ENCODE peak calls at places on chromosome 11, in four cellular contexts. F, R, E and M are unnamed samples. For H3K27me3 and H3K4me1, the result is how much of the 10 kb centered on the place peaks cover.

GRCh38 chr11:125141686-125142535 is 22.6 kb upstream of the PKNOX2 start:
- DNase-seq in F (peak), R (peak), E (peak), M (no peak)

GRCh38 chr11:35998651-35999050 is 54.8 kb downstream of the LDLRAD3 start:
- DNase-seq in F (no peak), R (no peak), E (no peak), M (no peak)

GRCh38 chr11:84157639-84158038 is 871.5 kb upstream of the CCDC90B start:
- DNase-seq in F (no peak), R (no peak), E (no peak), M (no peak)

GRCh38 chr11:114293201-114293711 is 2.9 kb upstream of the NNMT start:
- DNase-seq in F (no peak), R (no peak), E (no peak), M (no peak)

GRCh38 chr11:15967166-15967565 is 389.2 kb downstream of the SOX6 start:
- DNase-seq in F (no peak), R (no peak), E (peak), M (no peak)

GRCh38 chr11:99199336-99199735 is 178.6 kb downstream of the CNTN5 start:
- DNase-seq in F (no peak), R (no peak), E (peak), M (no peak)

GRCh38 chr11:116614306-116615210 is 158.2 kb downstream of the BUD13 start:
- DNase-seq in F (no peak), R (no peak), E (no peak), M (no peak)

GRCh38 chr11:41309111-41309522 is 150.3 kb downstream of the LRRC4C start:
- DNase-seq in F (no peak), R (no peak), E (no peak), M (no peak)

GRCh38 chr11:61791737-61792309 is 576 bp downstream of the TMEM258 start:
- DNase-seq in F (peak), R (peak), E (peak), M (peak)

GRCh38 chr11:83033972-83034672 is 37.6 kb downstream of the RAB30 start:
- DNase-seq in F (no peak), R (peak), E (peak), M (peak)

GRCh38 chr11:132116516-132116915 is 746.1 kb downstream of the NTM start:
- DNase-seq in F (no peak), R (no peak), E (no peak), M (no peak)

GRCh38 chr11:11782532-11783110 is 59.2 kb upstream of the USP47 start:
- DNase-seq in F (no peak), R (no peak), E (no peak), M (peak)

GRCh38 chr11:65891180-65892136 is 985 bp downstream of the CCDC85B start:
- DNase-seq in F (peak), R (peak), E (peak), M (no peak)

GRCh38 chr11:11992257-11992690 is 16.2 kb downstream of the DKK3 start:
- DNase-seq in F (no peak), R (no peak), E (no peak), M (no peak)

GRCh38 chr11:76380161-76380976 is 563 bp downstream of the THAP12 start:
- DNase-seq in F (no peak), R (no peak), E (peak), M (no peak)

GRCh38 chr11:129589190-129589589 is 213.5 kb downstream of the BARX2 start:
- DNase-seq in F (no peak), R (no peak), E (no peak), M (no peak)

GRCh38 chr11:61683961-61684869 is 4.0 kb downstream of the DAGLA start:
- DNase-seq in F (no peak), R (no peak), E (peak), M (no peak)

GRCh38 chr11:2609345-2609744 is 90.4 kb downstream of the KCNQ1OT1 start:
- DNase-seq in F (no peak), R (no peak), E (no peak), M (no peak)

GRCh38 chr11:108654994-108655631 is 9.8 kb upstream of the DDX10 start:
- DNase-seq in F (no peak), R (no peak), E (peak), M (peak)

GRCh38 chr11:27619039-27619438 is 81.2 kb downstream of the BDNF start:
- DNase-seq in F (no peak), R (no peak), E (peak), M (no peak)

DNA sequence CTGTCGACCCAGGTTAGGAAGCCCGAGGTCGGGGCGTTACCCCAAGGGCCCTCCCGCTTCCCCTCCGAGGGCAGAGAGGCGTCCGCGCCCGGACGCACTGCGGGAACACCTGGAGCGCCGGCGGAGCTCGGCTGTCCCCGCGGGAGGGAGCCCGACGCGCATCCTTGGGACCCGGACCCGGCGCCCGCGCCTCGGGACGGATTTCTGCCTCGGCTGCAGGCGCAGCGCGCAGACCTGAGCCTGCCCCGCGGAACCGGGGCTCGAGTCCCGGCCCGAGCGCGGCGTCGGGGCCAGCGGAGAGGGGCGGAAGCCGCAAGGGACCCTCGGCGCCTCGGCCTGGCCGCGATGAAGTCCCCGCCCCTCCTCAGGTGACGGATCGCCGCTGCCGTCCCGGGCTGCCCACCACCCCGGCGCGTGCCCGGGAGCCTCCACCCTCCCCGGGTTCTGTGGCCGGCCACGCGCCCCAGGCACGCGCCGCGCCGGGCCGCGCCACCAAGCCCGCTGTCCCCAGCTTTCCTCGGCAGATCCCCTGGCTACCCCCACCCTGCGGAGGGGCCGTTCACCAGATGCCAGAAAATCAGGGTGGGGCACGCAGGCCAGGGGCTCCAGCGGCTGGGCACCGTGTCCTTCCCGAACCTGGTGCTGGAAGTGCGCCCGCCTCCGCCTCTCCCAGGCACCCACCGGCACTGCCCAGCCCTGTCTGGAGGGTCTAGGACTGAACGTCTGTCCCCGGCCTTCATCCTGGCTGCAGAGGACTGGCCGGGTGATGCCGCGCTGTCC is 407 bp downstream of the GLB1L3 start:
- DNase-seq in F (no peak), R (no peak), E (no peak), M (no peak)
- H3K27me3 ChIP-seq in F (half or more), R (half or more), E (half or more), M (half or more)

GRCh38 chr11:56909563-56909962 is 79.2 kb upstream of the OR5AK2 start:
- DNase-seq in F (no peak), R (no peak), E (no peak), M (no peak)

GRCh38 chr11:56905936-56906335 is 82.8 kb upstream of the OR5AK2 start:
- DNase-seq in F (no peak), R (no peak), E (no peak), M (no peak)

GRCh38 chr11:56909080-56909479 is 79.6 kb upstream of the OR5AK2 start:
- DNase-seq in F (no peak), R (no peak), E (no peak), M (no peak)

GRCh38 chr11:56906683-56907148 is 82.0 kb upstream of the OR5AK2 start:
- DNase-seq in F (no peak), R (no peak), E (no peak), M (no peak)

DNA sequence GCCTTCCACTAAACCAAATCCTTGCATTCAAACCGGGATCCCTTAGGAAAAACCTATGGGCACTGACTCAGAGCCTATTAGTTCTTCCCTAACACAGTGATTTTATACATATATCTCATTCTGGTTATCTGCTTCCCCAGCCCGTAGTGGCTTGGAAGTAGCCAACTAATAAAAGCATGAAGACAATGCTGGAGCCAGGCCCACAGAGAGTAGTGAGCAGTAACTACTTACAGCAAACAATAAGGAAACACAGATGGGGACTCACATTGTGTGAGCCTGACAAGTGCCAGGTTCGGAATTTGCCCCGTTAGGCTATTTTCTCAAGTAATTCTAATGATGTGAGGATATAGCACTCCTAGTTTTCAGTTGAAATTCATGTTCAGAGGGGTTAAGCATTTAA is 83.3 kb upstream of the OR5AK2 start:
- DNase-seq in F (no peak), R (no peak), E (no peak), M (no peak)
- H3K4me1 ChIP-seq in F (under half), R (under half), E (under half), M (under half)

GRCh38 chr11:68999093-68999747 is 13.8 kb downstream of the MRGPRF start:
- DNase-seq in F (no peak), R (no peak), E (no peak), M (no peak)

GRCh38 chr11:68997995-68998348 is 15.1 kb downstream of the MRGPRF start:
- DNase-seq in F (no peak), R (no peak), E (no peak), M (no peak)

GRCh38 chr11:68996376-68997123 is 15.8 kb upstream of the MRGPRD start:
- DNase-seq in F (no peak), R (no peak), E (no peak), M (no peak)

GRCh38 chr11:68997124-68997994 is 15.7 kb downstream of the MRGPRF start:
- DNase-seq in F (no peak), R (no peak), E (no peak), M (no peak)

GRCh38 chr11:68998390-68998911 is 14.6 kb downstream of the MRGPRF start:
- DNase-seq in F (no peak), R (no peak), E (peak), M (no peak)
- H3K27me3 ChIP-seq in F (under half), R (under half), E (under half), M (under half)

GRCh38 chr11:10325398-10326079 is 20.7 kb downstream of the ADM start:
- DNase-seq in F (no peak), R (no peak), E (peak), M (no peak)

GRCh38 chr11:10327254-10327653 is 22.4 kb downstream of the ADM start:
- DNase-seq in F (no peak), R (no peak), E (peak), M (no peak)

GRCh38 chr11:10324474-10324873 is 19.6 kb downstream of the ADM start:
- DNase-seq in F (no peak), R (no peak), E (peak), M (no peak)

GRCh38 chr11:10328314-10329090 is 23.6 kb downstream of the ADM start:
- DNase-seq in F (no peak), R (no peak), E (peak), M (no peak)

GRCh38 chr11:10326080-10326964 is 21.4 kb downstream of the ADM start:
- DNase-seq in F (no peak), R (peak), E (peak), M (no peak)
- H3K4me1 ChIP-seq in F (under half), R (half or more), E (under half), M (under half)

GRCh38 chr11:17719940-17720795 is 797 bp downstream of the MYOD1 start:
- DNase-seq in F (no peak), R (no peak), E (peak), M (peak)
- H3K27me3 ChIP-seq in F (half or more), R (half or more), E (half or more), M (under half)

GRCh38 chr11:47376183-47376542 is 2.2 kb downstream of the SPI1 start:
- DNase-seq in F (no peak), R (no peak), E (no peak), M (no peak)

GRCh38 chr11:47376543-47377371 is 1.6 kb downstream of the SPI1 start:
- DNase-seq in F (peak), R (peak), E (peak), M (no peak)

GRCh38 chr11:47373876-47374820 is 4.2 kb downstream of the SPI1 start:
- DNase-seq in F (peak), R (peak), E (peak), M (peak)

GRCh38 chr11:47375546-47376085 is 2.7 kb downstream of the SPI1 start:
- DNase-seq in F (no peak), R (no peak), E (no peak), M (no peak)

GRCh38 chr11:47375020-47375419 is 3.3 kb downstream of the SPI1 start:
- DNase-seq in F (no peak), R (no peak), E (no peak), M (no peak)
- H3K4me1 ChIP-seq in F (under half), R (under half), E (under half), M (under half)

GRCh38 chr11:120212926-120213325 is 2.1 kb downstream of the OAF start:
- DNase-seq in F (peak), R (no peak), E (no peak), M (no peak)

GRCh38 chr11:120210651-120211521 is at the start of gene OAF:
- DNase-seq in F (peak), R (peak), E (peak), M (peak)

GRCh38 chr11:120211522-120212258 is 858 bp downstream of the OAF start:
- DNase-seq in F (peak), R (no peak), E (no peak), M (no peak)

GRCh38 chr11:120214581-120214980 is 3.7 kb downstream of the OAF start:
- DNase-seq in F (peak), R (no peak), E (no peak), M (no peak)

DNA sequence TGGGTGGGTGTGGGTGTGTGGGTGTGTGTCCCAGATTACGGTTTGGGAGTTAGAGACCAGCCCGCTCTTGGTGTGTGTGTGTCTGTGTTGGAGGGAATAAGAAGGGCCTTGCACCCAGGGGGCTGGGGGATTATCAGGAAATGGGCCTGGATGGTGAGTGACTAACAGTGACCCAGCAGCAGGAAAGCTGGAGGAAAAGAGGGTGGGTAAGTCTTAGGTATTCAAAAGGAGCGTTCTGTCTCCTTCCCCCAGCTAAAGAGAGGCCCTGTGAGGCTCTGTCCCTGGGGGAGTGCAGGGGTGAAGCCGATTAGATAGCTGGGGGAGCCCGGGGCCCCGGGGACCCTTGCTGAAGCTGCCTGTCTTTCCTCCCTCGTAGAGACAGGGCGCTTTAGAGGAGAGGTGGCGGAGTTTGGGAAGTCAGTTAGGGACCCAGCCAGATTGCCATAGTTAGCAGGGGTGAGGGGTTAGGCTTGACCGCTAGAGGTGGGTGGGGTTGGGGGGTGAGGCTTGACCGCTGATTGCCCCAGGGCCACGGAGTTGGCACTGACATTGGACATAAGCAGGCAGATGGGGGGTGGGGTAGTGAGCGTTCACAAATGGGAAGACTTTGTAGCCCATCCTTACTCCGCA is 1.5 kb downstream of the OAF start:
- DNase-seq in F (peak), R (no peak), E (no peak), M (no peak)
- H3K27me3 ChIP-seq in F (under half), R (under half), E (half or more), M (under half)

DNA sequence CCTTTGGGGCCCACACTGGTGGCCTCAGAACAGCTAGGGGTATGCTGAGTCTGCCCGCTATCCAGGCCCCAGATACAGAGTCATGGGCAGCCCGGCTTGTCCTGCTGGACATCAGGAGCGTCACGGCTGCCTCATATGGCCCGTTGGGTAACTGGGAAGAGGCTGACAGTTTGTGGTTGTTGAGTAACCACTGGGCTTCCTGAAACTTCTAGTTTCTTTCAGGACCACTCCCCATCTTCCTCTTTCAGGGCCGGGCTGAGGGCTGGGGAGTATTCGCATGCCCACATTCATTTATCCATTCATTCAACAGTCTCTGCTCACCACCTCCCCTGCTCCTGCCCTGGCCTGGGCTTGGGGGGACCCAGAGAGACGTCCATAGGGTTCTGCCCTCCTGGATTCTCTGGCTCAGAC is 13.4 kb upstream of the P2RY2 start:
- DNase-seq in F (peak), R (peak), E (no peak), M (peak)
- H3K4me1 ChIP-seq in F (under half), R (under half), E (under half), M (under half)